ENCODE peak calls at places on chromosomes 6 and 20, in six cellular contexts. T is body of pancreas, X is tibial nerve, I is transverse colon, A is spleen, Z is hepatocyte. H is an unnamed sample.

GRCh38 chr20:1346322-1346969 is 17.5 kb upstream of the SDCBP2 start:
- DNase-seq in T (no peak), X (no peak), I (no peak), A (no peak), Z (no peak), H (no peak)

GRCh38 chr6:111871207-111871606 is 2.0 kb downstream of the FYN start:
- DNase-seq in T (no peak), X (no peak), I (no peak), A (no peak), Z (no peak), H (no peak)

GRCh38 chr20:7856756-7857155 is 83.5 kb downstream of the HAO1 start:
- DNase-seq in T (no peak), X (no peak), I (no peak), A (no peak), Z (no peak), H (no peak)

GRCh38 chr20:41234546-41234945 is 83.0 kb downstream of the ZHX3 start:
- DNase-seq in T (no peak), X (no peak), I (no peak), A (no peak), Z (no peak), H (no peak)

GRCh38 chr6:31490115-31490873 is 7.7 kb upstream of the MICB start:
- DNase-seq in T (no peak), X (no peak), I (no peak), A (no peak), Z (no peak), H (no peak)

GRCh38 chr20:62183426-62184142 is 756 bp downstream of the MTG2 start:
- DNase-seq in T (no peak), X (no peak), I (no peak), A (peak; percentile 44), Z (no peak), H (no peak)

GRCh38 chr6:131949909-131950766 is 1.0 kb downstream of the CCN2 start:
- DNase-seq in T (peak; percentile 86), X (peak; percentile 72), I (peak; percentile 83), A (peak; percentile 83), Z (peak; percentile 88), H (peak; percentile 77)

GRCh38 chr20:37279820-37280219 is 9.6 kb upstream of the MANBAL start:
- DNase-seq in T (peak; percentile 32), X (no peak), I (no peak), A (no peak), Z (no peak), H (no peak)

GRCh38 chr6:57069228-57069627 is 20.8 kb upstream of the ZNF451 start:
- DNase-seq in T (no peak), X (no peak), I (no peak), A (no peak), Z (no peak), H (no peak)

GRCh38 chr6:45661667-45662066 is 283.9 kb upstream of the SUPT3H start:
- DNase-seq in T (no peak), X (no peak), I (no peak), A (no peak), Z (no peak), H (no peak)

GRCh38 chr6:166525567-166525966 is 60.9 kb downstream of the RAMACL start:
- DNase-seq in T (no peak), X (no peak), I (no peak), A (no peak), Z (no peak), H (no peak)

GRCh38 chr20:33859157-33859695 is 48.1 kb downstream of the CHMP4B start:
- DNase-seq in T (no peak), X (no peak), I (peak; percentile 52), A (no peak), Z (no peak), H (peak; percentile 35)

GRCh38 chr6:125598422-125598821 is 151.0 kb upstream of the HEY2 start:
- DNase-seq in T (peak; percentile 15), X (peak; percentile 27), I (peak; percentile 27), A (no peak), Z (peak; percentile 50), H (no peak)

GRCh38 chr6:40722553-40723258 is 135.5 kb upstream of the LRFN2 start:
- DNase-seq in T (no peak), X (no peak), I (no peak), A (no peak), Z (peak; percentile 68), H (no peak)

GRCh38 chr6:16750566-16750965 is 10.7 kb downstream of the ATXN1 start:
- DNase-seq in T (no peak), X (no peak), I (no peak), A (no peak), Z (no peak), H (no peak)

GRCh38 chr6:128516514-128516898 is 3.9 kb downstream of the PTPRK start:
- DNase-seq in T (no peak), X (no peak), I (no peak), A (no peak), Z (peak; percentile 45), H (no peak)

GRCh38 chr20:992801-993535 is 9.1 kb downstream of the RSPO4 start:
- DNase-seq in T (no peak), X (no peak), I (no peak), A (peak; percentile 44), Z (no peak), H (no peak)

GRCh38 chr20:8583209-8584106 is 451.4 kb downstream of the PLCB1 start:
- DNase-seq in T (no peak), X (no peak), I (peak; percentile 13), A (no peak), Z (peak; percentile 63), H (peak; percentile 66)

GRCh38 chr6:41654433-41655020 is 16.3 kb downstream of the MDFI start:
- DNase-seq in T (no peak), X (no peak), I (no peak), A (peak; percentile 21), Z (no peak), H (no peak)

GRCh38 chr6:79833264-79833663 is 114.1 kb downstream of the ELOVL4 start:
- DNase-seq in T (no peak), X (no peak), I (no peak), A (no peak), Z (peak; percentile 40), H (no peak)

GRCh38 chr6:1609662-1610496 is at the start of gene FOXC1:
- DNase-seq in T (peak; percentile 89), X (peak; percentile 86), I (peak; percentile 79), A (peak; percentile 91), Z (peak; percentile 86), H (peak; percentile 92)

GRCh38 chr6:2797564-2798014 is 32.4 kb downstream of the WRNIP1 start:
- DNase-seq in T (peak; percentile 79), X (no peak), I (no peak), A (no peak), Z (peak; percentile 64), H (peak; percentile 66)

GRCh38 chr20:25220810-25221591 is 25.5 kb downstream of the ENTPD6 start:
- DNase-seq in T (no peak), X (no peak), I (peak; percentile 83), A (no peak), Z (no peak), H (no peak)

GRCh38 chr20:25223179-25223661 is 24.7 kb upstream of the PYGB start:
- DNase-seq in T (no peak), X (no peak), I (peak; percentile 71), A (no peak), Z (peak; percentile 84), H (no peak)

GRCh38 chr20:25220021-25220730 is 24.7 kb downstream of the ENTPD6 start:
- DNase-seq in T (no peak), X (peak; percentile 67), I (no peak), A (no peak), Z (no peak), H (no peak)

GRCh38 chr20:25222461-25223178 is 25.3 kb upstream of the PYGB start:
- DNase-seq in T (no peak), X (no peak), I (no peak), A (peak; percentile 74), Z (no peak), H (no peak)

DNA sequence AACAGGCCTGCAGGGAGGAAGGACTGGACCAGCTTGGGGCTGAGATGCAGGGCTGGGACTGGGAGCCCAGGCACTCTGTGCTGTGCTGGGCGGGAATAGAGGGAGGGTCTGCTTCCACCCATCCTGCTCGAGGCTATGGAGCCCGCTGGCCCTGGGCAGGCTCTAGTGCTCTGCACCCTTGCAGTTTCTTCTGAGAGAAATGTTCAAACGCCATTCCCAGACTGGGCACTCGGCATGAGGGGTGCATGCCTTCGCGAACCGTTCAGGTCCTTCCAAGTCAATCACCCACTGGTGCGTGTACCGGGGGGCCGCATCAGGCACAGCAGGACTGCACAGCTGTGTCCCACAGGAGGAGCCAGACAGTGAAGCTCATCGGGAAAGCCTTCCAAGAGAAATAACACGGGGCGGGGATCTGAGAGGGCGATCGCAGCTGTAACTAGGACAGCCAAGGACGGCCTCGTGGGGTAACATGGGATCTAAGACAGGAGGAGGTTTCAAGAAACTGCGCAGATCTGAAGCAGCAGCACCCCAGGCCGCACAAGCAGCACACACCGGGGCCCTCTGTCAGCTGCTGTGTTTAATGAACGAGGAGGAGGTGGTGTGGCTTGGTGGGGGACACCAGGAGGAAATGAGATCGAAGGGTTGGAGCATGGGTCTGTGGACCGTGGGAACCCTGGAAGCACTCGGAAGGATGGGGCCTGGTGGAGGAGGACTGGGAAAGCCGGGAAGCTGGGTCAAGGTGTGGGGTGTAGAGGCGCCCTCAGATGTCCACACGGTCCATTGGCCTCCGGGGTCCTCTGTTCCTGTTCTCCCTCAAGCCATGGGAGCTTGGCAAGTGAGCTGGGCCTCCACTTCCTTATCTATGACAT is 26.1 kb upstream of the PYGB start:
- DNase-seq in T (no peak), X (peak; percentile 74), I (no peak), A (no peak), Z (no peak), H (no peak)
- H3K36me3 ChIP-seq in T (no peaks in the 10 kb centered on the region), X (no peaks in the 10 kb centered on the region), I (peaks cover under 1% of the 10 kb centered on the region), A (peaks cover 18% of the 10 kb centered on the region), Z (no peaks in the 10 kb centered on the region), H (peaks cover 7% of the 10 kb centered on the region)

DNA sequence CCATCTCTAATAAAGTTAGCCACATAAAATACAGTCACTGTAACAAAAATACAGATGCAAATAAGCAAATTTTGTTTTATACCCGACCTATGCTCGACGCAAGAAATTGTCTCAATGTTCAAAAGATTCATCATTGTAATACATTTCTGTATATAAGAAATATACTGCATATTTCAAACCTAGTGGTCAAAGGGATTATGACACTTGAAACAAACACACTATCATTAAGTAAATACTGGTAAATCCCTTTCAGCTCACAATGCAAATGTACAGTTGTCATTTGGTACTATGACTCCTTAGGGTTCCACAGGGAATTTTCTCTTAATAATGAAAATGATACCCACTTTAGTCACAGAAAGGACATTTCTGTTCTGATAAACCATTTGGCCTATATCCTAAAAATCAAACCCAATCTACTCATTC is 2.2 kb downstream of the HIVEP2 start:
- DNase-seq in T (no peak), X (no peak), I (no peak), A (no peak), Z (peak; percentile 44), H (peak; percentile 17)
- TF ChIP-seq CTCF in T (peak; percentile 55), X (peak; percentile 40), I (peak; percentile 64), A (peak; percentile 50), Z (peak; percentile 37), H (peak; percentile 21)

GRCh38 chr20:47348539-47349142 is 7.9 kb downstream of the ZMYND8 start:
- DNase-seq in T (no peak), X (no peak), I (no peak), A (no peak), Z (no peak), H (no peak)
- H3K36me3 ChIP-seq in T (no peaks in the 10 kb centered on the region), X (no peaks in the 10 kb centered on the region), I (no peaks in the 10 kb centered on the region), A (peaks cover 12% of the 10 kb centered on the region), Z (no peaks in the 10 kb centered on the region), H (peaks cover 6% of the 10 kb centered on the region)

DNA sequence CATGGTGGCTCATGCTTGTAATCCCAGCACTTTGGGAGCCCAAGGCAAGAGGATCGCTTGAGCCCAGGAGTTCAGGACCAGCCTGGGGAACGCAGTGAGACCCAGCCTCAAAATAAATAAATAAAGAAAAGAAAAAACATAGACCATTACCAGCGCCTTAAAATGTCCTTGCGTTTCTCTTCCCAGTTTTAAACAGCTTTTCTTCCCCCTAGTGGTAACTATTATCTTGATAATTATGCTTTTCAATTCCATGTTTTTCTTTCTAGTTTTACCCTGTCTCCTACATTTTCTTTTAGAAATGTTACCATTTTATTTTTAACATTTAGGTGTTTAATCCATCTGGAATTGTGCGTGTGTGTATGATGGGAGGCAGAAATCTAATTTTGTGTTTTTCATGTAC is 24.4 kb downstream of the DNAH8 start:
- DNase-seq in T (no peak), X (no peak), I (no peak), A (no peak), Z (no peak), H (no peak)
- TF ChIP-seq CTCF in T (peak; percentile 18), X (no peak), I (peak; percentile 35), A (no peak), Z (peak; percentile 49), H (peak; percentile 36)